ENCODE peak calls at places on chromosomes 13 and 19, in nine cellular contexts. Y, L, N, A, T, D, W, K and M are unnamed samples.

GRCh38 chr19:7255119-7255518 is 39.1 kb downstream of the INSR start:
- DNase-seq in Y (no peak), L (no peak), N (no peak), A (no peak), T (no peak), D (no peak), W (no peak), K (no peak), M (no peak)

GRCh38 chr13:74194856-74195255 is 60.7 kb upstream of the KLF12 start:
- DNase-seq in Y (no peak), L (no peak), N (no peak), A (no peak), T (no peak), D (no peak), W (no peak), K (no peak), M (no peak)

GRCh38 chr13:31968473-31968872 is 63.1 kb upstream of the FRY start:
- DNase-seq in Y (no peak), L (peak), N (no peak), A (no peak), T (no peak), D (peak), W (no peak), K (no peak), M (no peak)

GRCh38 chr13:44160549-44161278 is 212.9 kb upstream of the SERP2 start:
- DNase-seq in Y (no peak), L (no peak), N (no peak), A (no peak), T (no peak), D (no peak), W (no peak), K (no peak), M (no peak)

GRCh38 chr19:37997911-37998344 is 90.9 kb downstream of the SIPA1L3 start:
- DNase-seq in Y (no peak), L (peak), N (no peak), A (no peak), T (peak), D (no peak), W (no peak), K (no peak), M (no peak)

GRCh38 chr13:44218501-44219240 is 155.0 kb upstream of the SERP2 start:
- DNase-seq in Y (no peak), L (peak), N (peak), A (no peak), T (peak), D (peak), W (no peak), K (peak), M (no peak)

GRCh38 chr19:40646564-40647254 is 43.7 kb downstream of the NUMBL start:
- DNase-seq in Y (no peak), L (peak), N (no peak), A (no peak), T (no peak), D (no peak), W (no peak), K (no peak), M (no peak)

GRCh38 chr19:46324277-46324676 is 22.6 kb upstream of the PPP5C start:
- DNase-seq in Y (no peak), L (no peak), N (no peak), A (no peak), T (no peak), D (no peak), W (no peak), K (no peak), M (no peak)

GRCh38 chr19:15303105-15303780 is 29.1 kb downstream of the BRD4 start:
- DNase-seq in Y (no peak), L (no peak), N (no peak), A (no peak), T (no peak), D (no peak), W (no peak), K (no peak), M (no peak)

GRCh38 chr19:50333737-50334617 is 4.8 kb upstream of the KCNC3 start:
- DNase-seq in Y (peak), L (peak), N (peak), A (peak), T (peak), D (peak), W (peak), K (peak), M (no peak)

GRCh38 chr13:94433055-94433947 is 46.2 kb downstream of the DCT start:
- DNase-seq in Y (peak), L (no peak), N (peak), A (no peak), T (no peak), D (no peak), W (no peak), K (no peak), M (no peak)

GRCh38 chr19:2168619-2169424 is 5.1 kb downstream of the DOT1L start:
- DNase-seq in Y (peak), L (peak), N (no peak), A (no peak), T (peak), D (peak), W (peak), K (peak), M (peak)

GRCh38 chr13:93216122-93216521 is 10.5 kb upstream of the GPC6 start:
- DNase-seq in Y (no peak), L (no peak), N (no peak), A (no peak), T (no peak), D (no peak), W (no peak), K (no peak), M (no peak)

GRCh38 chr19:495440-496332 is 600 bp upstream of the MADCAM1 start:
- DNase-seq in Y (peak), L (peak), N (no peak), A (no peak), T (peak), D (no peak), W (no peak), K (no peak), M (no peak)

GRCh38 chr19:571127-571974 is 1.0 kb upstream of the BSG start:
- DNase-seq in Y (peak), L (peak), N (peak), A (peak), T (no peak), D (no peak), W (peak), K (no peak), M (no peak)

GRCh38 chr19:48196933-48197665 is 26.6 kb downstream of the ZSWIM9 start:
- DNase-seq in Y (no peak), L (no peak), N (no peak), A (no peak), T (no peak), D (no peak), W (no peak), K (no peak), M (no peak)

GRCh38 chr19:35107541-35107939 is 8.1 kb upstream of the FXYD3 start:
- DNase-seq in Y (peak), L (peak), N (no peak), A (no peak), T (peak), D (no peak), W (no peak), K (peak), M (no peak)

GRCh38 chr13:108176685-108177274 is 38.6 kb downstream of the LIG4 start:
- DNase-seq in Y (peak), L (peak), N (no peak), A (peak), T (peak), D (no peak), W (peak), K (peak), M (no peak)

GRCh38 chr13:50676602-50677001 is 166.9 kb downstream of the DLEU7 start:
- DNase-seq in Y (no peak), L (no peak), N (no peak), A (no peak), T (peak), D (no peak), W (no peak), K (no peak), M (no peak)

GRCh38 chr13:94384217-94384905 is 95.1 kb downstream of the DCT start:
- DNase-seq in Y (no peak), L (peak), N (no peak), A (no peak), T (no peak), D (no peak), W (no peak), K (no peak), M (no peak)

GRCh38 chr19:29292146-29292545 is 79.2 kb upstream of the UQCRFS1 start:
- DNase-seq in Y (no peak), L (no peak), N (no peak), A (peak), T (no peak), D (no peak), W (no peak), K (no peak), M (no peak)

GRCh38 chr19:15201374-15202023 is 704 bp upstream of the NOTCH3 start:
- DNase-seq in Y (no peak), L (no peak), N (no peak), A (no peak), T (no peak), D (no peak), W (no peak), K (no peak), M (no peak)

GRCh38 chr13:44221657-44222056 is 152.0 kb upstream of the SERP2 start:
- DNase-seq in Y (no peak), L (no peak), N (no peak), A (no peak), T (no peak), D (no peak), W (no peak), K (no peak), M (no peak)

GRCh38 chr19:1064661-1065605 is 2.0 kb upstream of the ARHGAP45 start:
- DNase-seq in Y (peak), L (peak), N (no peak), A (peak), T (peak), D (peak), W (no peak), K (no peak), M (no peak)

GRCh38 chr13:114148521-114148855 is 16.1 kb upstream of the RASA3 start:
- DNase-seq in Y (peak), L (peak), N (peak), A (no peak), T (no peak), D (no peak), W (peak), K (no peak), M (no peak)

GRCh38 chr13:99432637-99433542 is 68.4 kb upstream of the TM9SF2 start:
- DNase-seq in Y (peak), L (no peak), N (no peak), A (no peak), T (peak), D (peak), W (peak), K (no peak), M (peak)

GRCh38 chr19:32195706-32196610 is 149.5 kb upstream of the ZNF507 start:
- DNase-seq in Y (no peak), L (no peak), N (no peak), A (no peak), T (no peak), D (no peak), W (no peak), K (no peak), M (no peak)

GRCh38 chr13:28031220-28031903 is 42.9 kb upstream of the URAD start:
- DNase-seq in Y (no peak), L (no peak), N (no peak), A (no peak), T (no peak), D (peak), W (no peak), K (no peak), M (no peak)

GRCh38 chr19:54138777-54139256 is 1.3 kb downstream of the CNOT3 start:
- DNase-seq in Y (peak), L (no peak), N (no peak), A (peak), T (no peak), D (no peak), W (no peak), K (no peak), M (no peak)

GRCh38 chr19:46133101-46133627 is 8.7 kb upstream of the IGFL3 start:
- DNase-seq in Y (no peak), L (peak), N (peak), A (no peak), T (peak), D (peak), W (no peak), K (no peak), M (no peak)